ENCODE peak calls at places on chromosome 20, in four cellular contexts. B, S, Q and O are unnamed samples.

GRCh38 chr20:51861726-51862466 is 59.6 kb upstream of the SALL4 start:
- DNase-seq in B (peak), S (no peak), Q (no peak), O (no peak)

GRCh38 chr20:50277460-50278376 is 87.1 kb downstream of the CEBPB start:
- DNase-seq in B (no peak), S (no peak), Q (no peak), O (no peak)

GRCh38 chr20:63478346-63479302 is 6.2 kb upstream of the KCNQ2 start:
- DNase-seq in B (no peak), S (no peak), Q (no peak), O (no peak)

GRCh38 chr20:57586370-57586793 is 25.5 kb downstream of the PCK1 start:
- DNase-seq in B (no peak), S (no peak), Q (no peak), O (no peak)

GRCh38 chr20:1935696-1936366 is 40.6 kb downstream of the SIRPA start:
- DNase-seq in B (no peak), S (no peak), Q (no peak), O (peak)

GRCh38 chr20:44742304-44743079 is 3.2 kb upstream of the KCNK15 start:
- DNase-seq in B (no peak), S (no peak), Q (no peak), O (no peak)

GRCh38 chr20:63686492-63687321 is 9.7 kb upstream of the TNFRSF6B start:
- DNase-seq in B (peak), S (peak), Q (peak), O (peak)

GRCh38 chr20:62760536-62761057 is 35.7 kb upstream of the MRGBP start:
- DNase-seq in B (no peak), S (no peak), Q (no peak), O (no peak)

GRCh38 chr20:61584851-61585250 is 332.8 kb downstream of the CDH4 start:
- DNase-seq in B (no peak), S (no peak), Q (no peak), O (no peak)

GRCh38 chr20:58547527-58548475 is 32.6 kb upstream of the APCDD1L start:
- DNase-seq in B (peak), S (peak), Q (no peak), O (peak)

GRCh38 chr20:45765307-45765910 is 26.3 kb downstream of the WFDC3 start:
- DNase-seq in B (no peak), S (no peak), Q (no peak), O (no peak)

GRCh38 chr20:6855074-6855473 is 87.6 kb downstream of the BMP2 start:
- DNase-seq in B (no peak), S (no peak), Q (no peak), O (no peak)

GRCh38 chr20:8535403-8536003 is 403.4 kb downstream of the PLCB1 start:
- DNase-seq in B (no peak), S (peak), Q (no peak), O (no peak)

GRCh38 chr20:16530201-16530681 is 43.0 kb downstream of the KIF16B start:
- DNase-seq in B (peak), S (peak), Q (no peak), O (no peak)

GRCh38 chr20:49910340-49910706 is 5.0 kb downstream of the SPATA2 start:
- DNase-seq in B (no peak), S (no peak), Q (no peak), O (no peak)

GRCh38 chr20:9989066-9989724 is 45.6 kb upstream of the ANKEF1 start:
- DNase-seq in B (peak), S (no peak), Q (no peak), O (no peak)

GRCh38 chr20:37526839-37527637 is 638 bp downstream of the BLCAP start:
- DNase-seq in B (peak), S (peak), Q (no peak), O (no peak)

GRCh38 chr20:41340327-41341055 is at the start of gene LPIN3:
- DNase-seq in B (peak), S (peak), Q (peak), O (peak)

GRCh38 chr20:44209691-44210421 is 715 bp downstream of the OSER1 start:
- DNase-seq in B (peak), S (no peak), Q (peak), O (no peak)

GRCh38 chr20:50837532-50838321 is 42.9 kb downstream of the BCAS4 start:
- DNase-seq in B (peak), S (peak), Q (peak), O (peak)

GRCh38 chr20:49169547-49169946 is 18.6 kb downstream of the STAU1 start:
- DNase-seq in B (no peak), S (no peak), Q (no peak), O (no peak)

GRCh38 chr20:59518881-59519706 is 85.2 kb upstream of the PHACTR3 start:
- DNase-seq in B (peak), S (peak), Q (peak), O (no peak)

GRCh38 chr20:61303675-61304074 is 51.6 kb downstream of the CDH4 start:
- DNase-seq in B (no peak), S (no peak), Q (no peak), O (no peak)

GRCh38 chr20:57400262-57400701 is 9.1 kb downstream of the RBM38 start:
- DNase-seq in B (no peak), S (no peak), Q (no peak), O (no peak)

GRCh38 chr20:62797671-62798532 is 1.6 kb downstream of the MRGBP start:
- DNase-seq in B (no peak), S (no peak), Q (no peak), O (no peak)

GRCh38 chr20:36836591-36837329 is 39.2 kb upstream of the TLDC2 start:
- DNase-seq in B (no peak), S (peak), Q (peak), O (no peak)

GRCh38 chr20:53611449-53611894 is 17.8 kb upstream of the ZNF217 start:
- DNase-seq in B (peak), S (peak), Q (peak), O (peak)

GRCh38 chr20:11204926-11205768 is 531.3 kb upstream of the JAG1 start:
- DNase-seq in B (peak), S (peak), Q (peak), O (peak)

GRCh38 chr20:37598611-37599342 is 71.1 kb upstream of the BLCAP start:
- DNase-seq in B (no peak), S (no peak), Q (no peak), O (no peak)

GRCh38 chr20:43584448-43585138 is 6.1 kb upstream of the IFT52 start:
- DNase-seq in B (peak), S (no peak), Q (peak), O (no peak)

GRCh38 chr20:63525968-63526367 is 5.4 kb downstream of the PPDPF start:
- DNase-seq in B (no peak), S (no peak), Q (no peak), O (no peak)

GRCh38 chr20:44429017-44429339 is 46.7 kb upstream of the TTPAL start:
- DNase-seq in B (peak), S (no peak), Q (no peak), O (no peak)

GRCh38 chr20:10376271-10377075 is 57.5 kb downstream of the MKKS start:
- DNase-seq in B (peak), S (peak), Q (peak), O (no peak)

GRCh38 chr20:7392551-7392950 is 547.7 kb downstream of the HAO1 start:
- DNase-seq in B (peak), S (no peak), Q (no peak), O (no peak)

GRCh38 chr20:49560186-49560585 is 7.8 kb downstream of the PTGIS start:
- DNase-seq in B (no peak), S (no peak), Q (no peak), O (no peak)

GRCh38 chr20:40336530-40336929 is 352.5 kb downstream of the MAFB start:
- DNase-seq in B (no peak), S (no peak), Q (no peak), O (no peak)

GRCh38 chr20:40339661-40340449 is 349.2 kb downstream of the MAFB start:
- DNase-seq in B (no peak), S (no peak), Q (no peak), O (no peak)

GRCh38 chr20:40333591-40333990 is 355.4 kb downstream of the MAFB start:
- DNase-seq in B (no peak), S (no peak), Q (no peak), O (no peak)

GRCh38 chr20:40335437-40335836 is 353.6 kb downstream of the MAFB start:
- DNase-seq in B (no peak), S (no peak), Q (no peak), O (no peak)

GRCh38 chr20:40336034-40336433 is 353.0 kb downstream of the MAFB start:
- DNase-seq in B (no peak), S (no peak), Q (no peak), O (no peak)
- TF ChIP-seq CTCF in B (no peak), S (no peak), Q (no peak), O (no peak)

GRCh38 chr20:3847419-3847940 is 846 bp downstream of the MAVS start:
- DNase-seq in B (peak), S (peak), Q (peak), O (no peak)

GRCh38 chr20:3846378-3846739 is 275 bp upstream of the MAVS start:
- DNase-seq in B (no peak), S (no peak), Q (no peak), O (no peak)

GRCh38 chr20:3842332-3842930 is 4.2 kb upstream of the MAVS start:
- DNase-seq in B (no peak), S (no peak), Q (no peak), O (no peak)

GRCh38 chr20:3846740-3847418 is at the start of gene MAVS:
- DNase-seq in B (peak), S (peak), Q (peak), O (peak)

GRCh38 chr20:3843490-3843889 is 3.1 kb upstream of the MAVS start:
- DNase-seq in B (peak), S (peak), Q (peak), O (no peak)
- TF ChIP-seq CTCF in B (peak), S (peak), Q (no peak), O (no peak)

GRCh38 chr20:14055127-14055742 is 59.9 kb downstream of the MACROD2 start:
- DNase-seq in B (peak), S (peak), Q (peak), O (no peak)
- TF ChIP-seq CTCF in B (peak), S (peak), Q (peak), O (peak)

GRCh38 chr20:25000268-25000801 is 7.8 kb upstream of the APMAP start:
- DNase-seq in B (peak), S (peak), Q (peak), O (peak)
- TF ChIP-seq CTCF in B (no peak), S (peak), Q (peak), O (no peak)

DNA sequence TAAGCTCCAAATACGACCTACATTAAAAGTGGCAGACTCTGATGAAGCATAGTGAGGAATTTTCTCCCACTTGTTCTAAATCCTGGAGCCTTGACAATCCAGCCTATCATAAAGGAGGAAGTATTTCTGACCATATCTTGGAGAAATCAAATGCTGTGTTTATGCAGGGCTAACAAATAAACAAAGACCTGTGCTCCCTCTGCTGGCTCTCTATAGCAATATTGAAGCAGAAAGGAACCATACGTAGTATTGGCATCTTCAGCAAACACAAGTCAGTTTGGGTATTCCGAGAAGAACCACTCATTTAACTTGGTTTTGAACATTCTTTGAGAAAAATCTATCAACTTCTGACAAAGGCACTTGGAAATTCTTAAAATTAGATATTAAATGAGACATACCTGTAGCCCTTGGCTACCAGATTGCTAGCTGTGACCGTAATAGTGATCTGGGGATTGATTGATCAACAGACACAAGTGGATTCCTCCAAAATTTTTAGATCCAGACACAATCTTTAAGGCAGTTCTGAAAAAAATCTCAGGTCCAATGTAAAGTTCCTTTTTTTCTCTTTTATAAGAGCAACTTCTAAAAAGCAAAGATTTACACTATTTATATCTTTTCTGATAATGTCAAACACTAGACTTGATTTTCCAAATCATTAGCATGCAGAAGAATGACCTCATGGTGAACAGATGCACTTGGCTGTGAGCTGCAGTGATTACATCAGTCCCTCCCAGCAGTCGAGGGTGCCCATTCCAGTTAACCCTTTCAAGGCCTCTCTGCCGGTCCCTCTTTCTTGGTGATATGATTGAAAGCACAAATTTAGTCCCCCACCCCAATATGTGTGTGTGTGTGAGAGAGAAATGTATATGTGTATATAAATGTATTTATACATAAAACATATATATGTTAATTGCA is 40.2 kb downstream of the INSM1 start:
- DNase-seq in B (peak), S (peak), Q (peak), O (no peak)
- TF ChIP-seq CTCF in B (peak), S (peak), Q (peak), O (no peak)

DNA sequence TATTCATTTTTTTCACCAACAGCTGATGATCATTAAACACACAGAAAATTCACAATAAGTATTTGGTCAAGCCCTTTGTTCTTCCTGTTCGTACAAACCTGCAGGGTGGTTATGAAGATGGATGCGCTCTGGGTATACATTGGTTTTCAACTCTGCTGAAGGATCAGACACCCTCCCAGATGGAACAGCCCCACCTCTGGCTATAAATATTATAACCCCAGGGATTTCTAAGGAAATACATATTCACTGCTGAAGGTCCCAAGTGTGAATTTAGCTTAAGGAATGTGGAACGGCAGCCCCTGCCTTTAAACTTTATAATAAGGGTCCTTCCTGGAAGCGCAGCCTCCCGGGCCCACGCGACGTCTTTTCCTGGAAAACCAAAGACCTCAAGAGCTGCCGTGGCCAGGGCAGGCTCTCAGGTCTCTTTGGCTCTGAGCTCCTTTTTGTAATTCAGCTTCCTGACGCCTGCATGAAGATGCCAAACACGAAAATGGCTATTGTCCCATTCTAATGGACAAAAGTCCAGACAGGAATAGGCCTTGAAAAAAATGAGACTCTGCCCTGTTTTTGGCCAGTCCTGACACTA is 172.4 kb upstream of the SSTR4 start:
- DNase-seq in B (no peak), S (peak), Q (no peak), O (no peak)
- TF ChIP-seq CTCF in B (peak), S (peak), Q (no peak), O (no peak)

GRCh38 chr20:32017711-32018251 is 7.5 kb downstream of the CCM2L start:
- DNase-seq in B (no peak), S (peak), Q (no peak), O (no peak)
- TF ChIP-seq CTCF in B (no peak), S (no peak), Q (no peak), O (no peak)

GRCh38 chr20:21017381-21018085 is 88.6 kb downstream of the LINC00237 start:
- DNase-seq in B (no peak), S (no peak), Q (no peak), O (no peak)

GRCh38 chr20:21020656-21021004 is 85.5 kb downstream of the LINC00237 start:
- DNase-seq in B (no peak), S (no peak), Q (no peak), O (no peak)

GRCh38 chr20:21019468-21019830 is 86.7 kb downstream of the LINC00237 start:
- DNase-seq in B (no peak), S (no peak), Q (no peak), O (no peak)

GRCh38 chr20:21018576-21018975 is 87.6 kb downstream of the LINC00237 start:
- DNase-seq in B (no peak), S (no peak), Q (no peak), O (no peak)

DNA sequence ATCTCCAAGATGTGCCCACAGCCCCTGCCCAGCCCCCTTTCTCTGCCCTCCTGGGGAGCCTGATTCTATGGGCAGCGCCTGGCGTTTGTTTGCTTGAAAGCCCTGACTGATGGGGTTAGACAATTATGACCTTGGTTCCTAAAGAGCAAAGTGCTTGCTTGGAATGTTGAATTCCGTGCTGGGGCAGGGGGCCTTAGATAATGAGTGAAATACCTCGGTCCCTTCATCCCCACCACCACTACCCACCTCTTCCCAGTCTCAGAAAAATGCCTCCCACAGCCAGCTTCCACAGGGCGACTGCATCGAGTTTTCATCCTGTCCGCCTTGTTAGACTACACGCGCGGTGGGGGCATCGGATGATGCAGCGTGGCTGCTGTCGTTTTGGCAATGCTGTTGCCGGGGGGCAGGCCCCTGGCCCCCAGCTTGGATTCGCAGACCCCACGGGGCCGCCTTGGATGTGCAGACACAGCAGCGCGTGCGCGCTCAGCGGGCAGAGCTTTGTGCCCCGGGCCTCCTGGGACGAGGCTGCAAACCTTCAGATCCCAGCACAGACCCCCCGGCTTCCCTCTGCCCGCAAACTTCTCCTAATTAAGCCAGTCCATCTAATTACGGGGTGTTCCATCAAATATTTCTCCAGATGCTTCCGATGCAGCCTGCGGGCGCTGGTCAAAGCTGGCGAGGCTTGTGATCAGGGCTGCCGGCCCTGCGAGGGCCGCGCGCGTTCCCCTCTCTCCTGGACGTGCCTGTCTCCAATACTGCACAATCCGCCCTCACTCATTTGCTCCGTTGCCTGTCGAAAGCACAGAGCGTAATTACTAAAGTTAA is 86.1 kb downstream of the LINC00237 start:
- DNase-seq in B (no peak), S (no peak), Q (no peak), O (no peak)
- TF ChIP-seq CTCF in B (no peak), S (no peak), Q (no peak), O (no peak)

GRCh38 chr20:18427214-18427613 is 39.6 kb downstream of the DZANK1 start:
- DNase-seq in B (no peak), S (no peak), Q (no peak), O (no peak)

GRCh38 chr20:18436847-18437246 is 30.0 kb downstream of the DZANK1 start:
- DNase-seq in B (no peak), S (no peak), Q (no peak), O (no peak)

GRCh38 chr20:18428490-18429173 is 38.2 kb downstream of the DZANK1 start:
- DNase-seq in B (no peak), S (peak), Q (no peak), O (peak)

GRCh38 chr20:18430172-18430826 is 36.5 kb downstream of the DZANK1 start:
- DNase-seq in B (no peak), S (no peak), Q (no peak), O (no peak)

GRCh38 chr20:18431206-18431605 is 35.6 kb downstream of the DZANK1 start:
- DNase-seq in B (no peak), S (no peak), Q (no peak), O (no peak)
- TF ChIP-seq CTCF in B (no peak), S (no peak), Q (no peak), O (no peak)

DNA sequence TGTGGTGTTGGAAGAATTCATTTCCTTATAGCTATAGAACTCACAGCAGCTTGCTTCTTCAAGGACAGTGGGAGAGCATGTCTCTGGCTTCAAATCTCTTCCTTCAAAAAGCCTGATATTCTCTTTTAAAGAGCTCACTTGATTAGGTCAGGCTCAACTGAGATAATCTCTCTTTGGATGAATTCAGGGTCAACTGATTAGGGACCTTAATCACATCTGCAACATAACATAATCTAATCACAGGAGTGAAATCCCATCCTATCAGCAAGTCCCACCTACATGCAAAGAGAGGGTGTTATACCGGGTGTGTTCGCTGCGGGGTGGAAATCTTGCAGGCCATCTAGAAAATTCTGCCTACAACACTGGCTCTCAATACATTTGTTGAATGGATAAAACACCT is 77.6 kb upstream of the SULF2 start:
- DNase-seq in B (no peak), S (no peak), Q (no peak), O (no peak)
- TF ChIP-seq CTCF in B (no peak), S (no peak), Q (no peak), O (no peak)